ENCODE peak calls at places on chromosomes 16 and 17, in five cellular contexts. W is WTC11, G is HepG2, L is H1, F is HCT116. O is an unnamed sample.

GRCh38 chr17:45129426-45129939 is 2.8 kb downstream of the PLCD3 start:
- DNase-seq in F (no peak), L (no peak), G (peak), W (no peak), O (no peak)

GRCh38 chr17:32463304-32463703 is 19.0 kb downstream of the PSMD11 start:
- DNase-seq in G (no peak), W (no peak), F (no peak), L (no peak), O (no peak)

GRCh38 chr16:55021595-55022475 is 91.2 kb downstream of the IRX5 start:
- DNase-seq in L (peak), F (peak), W (peak), G (peak), O (no peak)

GRCh38 chr17:45366049-45366448 is 49.2 kb upstream of the MAP3K14 start:
- DNase-seq in L (no peak), G (no peak), W (no peak), F (no peak), O (no peak)

GRCh38 chr17:40648326-40648968 is 829 bp upstream of the SMARCE1 start:
- DNase-seq in W (no peak), L (no peak), F (no peak), G (peak), O (no peak)

GRCh38 chr16:55294947-55295346 is 29.1 kb upstream of the IRX6 start:
- DNase-seq in G (no peak), W (no peak), L (no peak), F (no peak), O (no peak)

GRCh38 chr17:82241926-82242697 is 13.3 kb downstream of the SLC16A3 start:
- DNase-seq in W (no peak), G (peak), L (no peak), F (no peak), O (no peak)

GRCh38 chr17:81035389-81036127 is 607 bp downstream of the BAIAP2 start:
- DNase-seq in F (no peak), L (no peak), W (no peak), G (no peak), O (no peak)

GRCh38 chr16:65833171-65833871 is 533.2 kb upstream of the CDH5 start:
- DNase-seq in F (no peak), W (no peak), L (no peak), G (no peak), O (no peak)

GRCh38 chr17:10071141-10071540 is 127.3 kb downstream of the GAS7 start:
- DNase-seq in F (no peak), W (no peak), L (no peak), G (no peak), O (no peak)

GRCh38 chr16:65012357-65012756 is 109.5 kb downstream of the CDH11 start:
- DNase-seq in F (no peak), L (no peak), G (no peak), W (no peak), O (no peak)

GRCh38 chr17:82875418-82875856 is 35.6 kb upstream of the ZNF750 start:
- DNase-seq in W (peak), G (peak), F (no peak), L (peak), O (no peak)

GRCh38 chr17:5868916-5869475 is 201.2 kb upstream of the WSCD1 start:
- DNase-seq in G (no peak), L (no peak), W (no peak), F (no peak), O (no peak)

GRCh38 chr16:84985079-84986065 is 26.0 kb downstream of the ZDHHC7 start:
- DNase-seq in L (no peak), G (no peak), W (no peak), F (no peak), O (no peak)

DNA sequence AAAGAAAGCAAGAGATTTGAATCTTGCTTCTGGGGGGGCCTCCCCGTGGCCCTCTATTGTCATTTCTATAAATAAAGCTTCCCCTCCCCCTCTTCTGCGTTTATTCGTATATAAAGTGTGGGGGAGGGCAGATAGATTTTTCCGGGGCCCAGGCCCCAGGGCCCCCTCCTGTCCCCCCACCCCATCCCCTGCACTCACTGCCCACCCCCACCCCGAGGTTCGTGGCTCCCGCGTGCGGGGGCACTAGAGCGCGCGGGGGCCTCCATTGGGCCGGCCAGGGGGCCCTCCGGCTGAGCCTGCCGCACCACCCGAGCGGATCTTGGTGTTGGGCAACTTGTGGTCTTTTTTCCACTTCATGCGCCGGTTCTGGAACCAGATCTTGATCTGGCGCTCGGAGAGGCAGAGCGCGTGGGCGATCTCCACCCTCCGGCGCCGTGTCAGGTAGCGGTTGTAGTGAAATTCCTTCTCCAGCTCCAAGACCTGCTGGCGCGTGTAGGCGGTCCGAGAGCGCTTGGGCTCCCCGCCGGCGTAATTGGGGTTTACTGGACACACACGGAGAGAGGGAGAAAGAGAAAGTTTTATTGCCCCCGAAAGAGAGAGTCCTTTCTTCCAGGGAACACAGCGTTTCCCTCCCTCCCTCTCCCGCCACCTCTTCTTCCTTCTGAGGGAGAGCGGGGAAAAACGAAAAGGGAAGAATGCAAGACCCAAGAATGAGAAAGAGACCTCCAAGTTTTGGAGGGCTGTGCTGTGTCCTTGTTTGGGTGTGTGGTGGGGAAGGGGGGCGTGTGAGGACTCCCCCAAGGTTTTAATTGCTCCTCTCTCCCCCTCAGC is 1.5 kb downstream of the HOXB4 start:
- DNase-seq in L (no peak), G (no peak), F (no peak), W (no peak), O (no peak)
- TF ChIP-seq ATF3 in L (no peak), G (no peak), F (no peak), W (no peak), O (no peak)

GRCh38 chr16:11354733-11355574 is 9.7 kb downstream of the RMI2 start:
- DNase-seq in G (no peak), L (no peak), F (no peak), W (no peak), O (peak)
- TF ChIP-seq ATF3 in G (no peak), L (no peak), F (no peak), W (no peak), O (no peak)

GRCh38 chr16:29986231-29986630 is 9.2 kb downstream of the HIRIP3 start:
- DNase-seq in W (no peak), L (no peak), G (no peak), F (no peak), O (no peak)

GRCh38 chr16:29989111-29989858 is 6.1 kb downstream of the HIRIP3 start:
- DNase-seq in G (no peak), F (no peak), L (no peak), W (no peak), O (no peak)

GRCh38 chr16:29986931-29987330 is 8.5 kb downstream of the HIRIP3 start:
- DNase-seq in W (no peak), F (no peak), L (no peak), G (no peak), O (no peak)

GRCh38 chr16:29988346-29989075 is 6.9 kb downstream of the HIRIP3 start:
- DNase-seq in F (no peak), W (no peak), G (no peak), L (no peak), O (no peak)

DNA sequence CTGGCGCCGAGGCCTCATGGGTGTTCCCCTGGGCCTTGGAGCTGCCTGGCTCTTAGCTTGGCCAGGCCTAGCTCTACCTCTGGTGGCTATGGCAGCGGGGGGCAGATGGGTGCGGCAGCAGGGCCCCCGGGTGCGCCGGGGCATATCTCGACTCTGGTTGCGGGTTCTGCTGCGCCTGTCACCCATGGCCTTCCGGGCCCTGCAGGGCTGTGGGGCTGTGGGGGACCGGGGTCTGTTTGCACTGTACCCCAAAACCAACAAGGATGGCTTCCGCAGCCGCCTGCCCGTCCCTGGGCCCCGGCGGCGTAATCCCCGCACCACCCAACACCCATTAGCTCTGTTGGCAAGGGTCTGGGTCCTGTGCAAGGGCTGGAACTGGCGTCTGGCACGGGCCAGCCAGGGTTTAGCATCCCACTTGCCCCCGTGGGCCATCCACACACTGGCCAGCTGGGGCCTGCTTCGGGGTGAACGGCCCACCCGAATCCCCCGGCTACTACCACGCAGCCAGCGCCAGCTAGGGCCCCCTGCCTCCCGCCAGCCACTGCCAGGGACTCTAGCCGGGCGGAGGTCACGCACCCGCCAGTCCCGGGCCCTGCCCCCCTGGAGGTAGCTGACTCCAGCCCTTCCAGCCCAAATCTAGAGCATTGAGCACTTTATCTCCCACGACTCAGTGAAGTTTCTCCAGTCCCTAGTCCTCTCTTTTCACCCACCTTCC is 7.9 kb downstream of the HIRIP3 start:
- DNase-seq in L (no peak), G (no peak), W (no peak), F (no peak), O (no peak)
- TF ChIP-seq ATF3 in L (no peak), G (no peak), W (no peak), F (no peak), O (no peak)

GRCh38 chr17:75996665-75997590 is 3.7 kb upstream of the CDK3 start:
- DNase-seq in F (no peak), W (no peak), G (peak), L (no peak), O (peak)
- TF ChIP-seq ATF3 in F (no peak), W (no peak), G (peak), L (no peak), O (no peak)

GRCh38 chr17:70089513-70090148 is 14.6 kb downstream of the KCNJ16 start:
- DNase-seq in G (no peak), F (no peak), L (no peak), W (no peak), O (no peak)
- TF ChIP-seq ATF3 in G (no peak), F (no peak), L (no peak), W (no peak), O (no peak)

GRCh38 chr17:77032929-77033328 is 107.8 kb upstream of the SEC14L1 start:
- DNase-seq in G (no peak), W (no peak), F (no peak), L (no peak), O (no peak)

GRCh38 chr17:77036136-77036840 is 104.5 kb upstream of the SEC14L1 start:
- DNase-seq in G (no peak), F (no peak), W (no peak), L (no peak), O (no peak)

GRCh38 chr17:77034677-77035424 is 105.9 kb upstream of the SEC14L1 start:
- DNase-seq in L (no peak), F (no peak), G (no peak), W (no peak), O (no peak)

GRCh38 chr17:77035526-77035925 is 105.2 kb upstream of the SEC14L1 start:
- DNase-seq in F (no peak), L (no peak), G (no peak), W (no peak), O (no peak)

GRCh38 chr17:77033892-77034404 is 106.8 kb upstream of the SEC14L1 start:
- DNase-seq in W (no peak), L (no peak), G (no peak), F (no peak), O (no peak)
- TF ChIP-seq ATF3 in W (no peak), L (no peak), G (no peak), F (no peak), O (no peak)

GRCh38 chr16:48450367-48450766 is 65.2 kb upstream of the SIAH1 start:
- DNase-seq in L (no peak), W (no peak), G (no peak), F (no peak), O (no peak)

GRCh38 chr16:48448799-48449481 is 63.7 kb upstream of the SIAH1 start:
- DNase-seq in G (no peak), L (no peak), W (no peak), F (no peak), O (no peak)

GRCh38 chr16:48451323-48451722 is 66.1 kb upstream of the SIAH1 start:
- DNase-seq in G (no peak), W (no peak), L (no peak), F (no peak), O (no peak)

GRCh38 chr16:48454051-48454450 is 68.8 kb upstream of the SIAH1 start:
- DNase-seq in W (no peak), L (no peak), G (no peak), F (no peak), O (no peak)

DNA sequence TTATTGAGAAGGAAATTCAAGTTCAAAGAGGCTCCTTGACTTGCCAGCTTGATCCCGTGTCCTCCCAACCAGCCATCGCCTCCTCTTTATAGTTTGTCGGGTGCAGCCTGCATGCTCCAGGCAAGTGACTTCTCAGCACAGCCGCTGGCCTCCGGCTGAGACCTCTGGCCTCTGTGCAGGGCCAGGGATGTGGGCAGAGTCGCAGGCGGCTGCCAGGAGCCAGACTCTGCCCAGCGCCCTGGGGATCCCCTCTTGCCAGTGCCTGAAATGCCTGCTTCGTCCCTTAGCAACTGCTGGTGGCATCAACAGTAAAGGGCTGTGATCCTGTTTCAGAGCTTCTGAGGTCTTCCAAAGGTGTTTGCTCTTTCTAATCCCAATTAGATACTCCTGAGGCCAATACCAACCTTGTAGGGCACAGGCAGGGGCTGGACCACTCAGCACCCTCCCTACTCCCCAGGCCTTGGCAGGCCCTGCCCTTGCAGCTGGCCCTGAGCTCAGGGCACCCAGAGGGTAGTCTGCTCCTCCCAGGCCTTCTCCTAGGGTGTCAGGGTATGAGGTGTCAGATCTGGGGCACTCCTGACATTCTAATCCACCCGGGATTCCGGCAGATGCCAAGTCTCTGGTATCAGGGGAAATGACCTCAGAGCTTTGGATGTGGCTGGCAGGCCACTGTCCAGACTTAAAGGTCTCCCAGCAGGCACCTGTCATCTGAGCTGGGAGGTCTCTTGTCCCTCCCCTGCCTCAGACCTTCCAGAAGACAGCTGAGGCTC is 68.0 kb upstream of the SIAH1 start:
- DNase-seq in G (no peak), F (no peak), W (no peak), L (no peak), O (no peak)
- TF ChIP-seq ATF3 in G (no peak), F (no peak), W (no peak), L (no peak), O (no peak)

DNA sequence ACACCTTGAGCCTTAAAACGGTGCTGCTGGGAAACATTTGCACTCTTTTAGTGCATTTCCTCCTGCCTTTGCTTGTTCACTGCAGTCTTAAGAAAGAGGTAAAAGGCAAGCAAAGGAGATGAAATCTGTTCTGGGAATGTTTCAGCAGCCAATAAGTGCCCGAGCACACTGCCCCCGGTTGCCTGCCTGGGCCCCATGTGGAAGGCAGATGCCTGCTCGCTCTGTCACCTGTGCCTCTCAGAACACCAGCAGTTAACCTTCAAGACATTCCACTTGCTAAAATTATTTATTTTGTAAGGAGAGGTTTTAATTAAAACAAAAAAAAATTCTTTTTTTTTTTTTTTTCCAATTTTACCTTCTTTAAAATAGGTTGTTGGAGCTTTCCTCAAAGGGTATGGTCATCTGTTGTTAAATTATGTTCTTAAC is 4.4 kb downstream of the SOX9 start:
- DNase-seq in G (peak), W (peak), L (no peak), F (no peak), O (no peak)
- TF ChIP-seq ATF3 in G (no peak), W (no peak), L (no peak), F (no peak), O (no peak)